ENCODE peak calls at places on chromosome 21, in seven cellular contexts. One of them, this sample, is unnamed.

GRCh38 chr21:33945652-33946270 is 30.2 kb upstream of the ATP5PO start:
- DNase-seq in fibroblast of lung: no peak
- DNase-seq in fibroblast of the aortic adventitia: no peak
- DNase-seq in WTC11: no peak
- DNase-seq in Peyer's patch: no peak
- DNase-seq in thoracic aorta: no peak
- DNase-seq in Panc1: no peak
- DNase-seq in this sample: no peak

GRCh38 chr21:39347537-39347936 is 1.4 kb downstream of the HMGN1 start:
- DNase-seq in fibroblast of lung: no peak
- DNase-seq in fibroblast of the aortic adventitia: peak; percentile 12
- DNase-seq in WTC11: no peak
- DNase-seq in Peyer's patch: no peak
- DNase-seq in thoracic aorta: no peak
- DNase-seq in Panc1: no peak
- DNase-seq in this sample: no peak

GRCh38 chr21:45447821-45448220 is 42.9 kb downstream of the COL18A1 start:
- DNase-seq in fibroblast of lung: no peak
- DNase-seq in fibroblast of the aortic adventitia: peak; percentile 14
- DNase-seq in WTC11: no peak
- DNase-seq in Peyer's patch: no peak
- DNase-seq in thoracic aorta: no peak
- DNase-seq in Panc1: no peak
- DNase-seq in this sample: no peak

GRCh38 chr21:28518620-28519019 is 474.1 kb downstream of the LTN1 start:
- DNase-seq in fibroblast of lung: no peak
- DNase-seq in fibroblast of the aortic adventitia: peak; percentile 52
- DNase-seq in WTC11: no peak
- DNase-seq in Peyer's patch: no peak
- DNase-seq in thoracic aorta: no peak
- DNase-seq in Panc1: no peak
- DNase-seq in this sample: no peak

GRCh38 chr21:34938079-34938764 is 110.9 kb downstream of the RUNX1 start:
- DNase-seq in fibroblast of lung: no peak
- DNase-seq in fibroblast of the aortic adventitia: peak; percentile 56
- DNase-seq in WTC11: no peak
- DNase-seq in Peyer's patch: no peak
- DNase-seq in thoracic aorta: no peak
- DNase-seq in Panc1: no peak
- DNase-seq in this sample: no peak

GRCh38 chr21:38520511-38520910 is 22.2 kb upstream of the ERG start:
- DNase-seq in fibroblast of lung: no peak
- DNase-seq in fibroblast of the aortic adventitia: no peak
- DNase-seq in WTC11: no peak
- DNase-seq in Peyer's patch: no peak
- DNase-seq in thoracic aorta: no peak
- DNase-seq in Panc1: no peak
- DNase-seq in this sample: no peak

GRCh38 chr21:29271927-29272333 is 26.8 kb upstream of the BACH1 start:
- DNase-seq in fibroblast of lung: peak; percentile 23
- DNase-seq in fibroblast of the aortic adventitia: no peak
- DNase-seq in WTC11: no peak
- DNase-seq in Peyer's patch: no peak
- DNase-seq in thoracic aorta: no peak
- DNase-seq in Panc1: no peak
- DNase-seq in this sample: no peak

GRCh38 chr21:27047331-27048314 is 80.7 kb upstream of the ADAMTS5 start:
- DNase-seq in fibroblast of lung: peak; percentile 86
- DNase-seq in fibroblast of the aortic adventitia: peak; percentile 73
- DNase-seq in WTC11: no peak
- DNase-seq in Peyer's patch: no peak
- DNase-seq in thoracic aorta: no peak
- DNase-seq in Panc1: no peak
- DNase-seq in this sample: no peak

GRCh38 chr21:39552856-39553255 is 59.9 kb upstream of the B3GALT5 start:
- DNase-seq in fibroblast of lung: no peak
- DNase-seq in fibroblast of the aortic adventitia: no peak
- DNase-seq in WTC11: no peak
- DNase-seq in Peyer's patch: no peak
- DNase-seq in thoracic aorta: no peak
- DNase-seq in Panc1: no peak
- DNase-seq in this sample: no peak

GRCh38 chr21:32463367-32463766 is 50.9 kb downstream of the EVA1C start:
- DNase-seq in fibroblast of lung: peak; percentile 22
- DNase-seq in fibroblast of the aortic adventitia: peak; percentile 71
- DNase-seq in WTC11: no peak
- DNase-seq in Peyer's patch: no peak
- DNase-seq in thoracic aorta: no peak
- DNase-seq in Panc1: no peak
- DNase-seq in this sample: no peak

GRCh38 chr21:35924714-35925301 is 135.5 kb downstream of the SETD4 start:
- DNase-seq in fibroblast of lung: peak; percentile 93
- DNase-seq in fibroblast of the aortic adventitia: peak; percentile 54
- DNase-seq in WTC11: no peak
- DNase-seq in Peyer's patch: no peak
- DNase-seq in thoracic aorta: no peak
- DNase-seq in Panc1: no peak
- DNase-seq in this sample: peak; percentile 67

GRCh38 chr21:40047993-40048730 is 180.9 kb downstream of the PCP4 start:
- DNase-seq in fibroblast of lung: no peak
- DNase-seq in fibroblast of the aortic adventitia: no peak
- DNase-seq in WTC11: no peak
- DNase-seq in Peyer's patch: no peak
- DNase-seq in thoracic aorta: peak; percentile 60
- DNase-seq in Panc1: no peak
- DNase-seq in this sample: no peak

GRCh38 chr21:31218830-31219608 is 125.0 kb downstream of the TIAM1 start:
- DNase-seq in fibroblast of lung: peak; percentile 73
- DNase-seq in fibroblast of the aortic adventitia: peak; percentile 87
- DNase-seq in WTC11: no peak
- DNase-seq in Peyer's patch: no peak
- DNase-seq in thoracic aorta: peak; percentile 9
- DNase-seq in Panc1: no peak
- DNase-seq in this sample: no peak

GRCh38 chr21:45615145-45615711 is 28.3 kb upstream of the PCBP3 start:
- DNase-seq in fibroblast of lung: no peak
- DNase-seq in fibroblast of the aortic adventitia: peak; percentile 33
- DNase-seq in WTC11: no peak
- DNase-seq in Peyer's patch: peak; percentile 95
- DNase-seq in thoracic aorta: no peak
- DNase-seq in Panc1: no peak
- DNase-seq in this sample: peak; percentile 48

GRCh38 chr21:38804617-38805281 is 980 bp upstream of the ETS2 start:
- DNase-seq in fibroblast of lung: peak; percentile 61
- DNase-seq in fibroblast of the aortic adventitia: peak; percentile 50
- DNase-seq in WTC11: peak; percentile 63
- DNase-seq in Peyer's patch: peak; percentile 86
- DNase-seq in thoracic aorta: no peak
- DNase-seq in Panc1: no peak
- DNase-seq in this sample: peak; percentile 58

GRCh38 chr21:44406953-44407352 is 48.4 kb upstream of the LRRC3 start:
- DNase-seq in fibroblast of lung: no peak
- DNase-seq in fibroblast of the aortic adventitia: no peak
- DNase-seq in WTC11: no peak
- DNase-seq in Peyer's patch: no peak
- DNase-seq in thoracic aorta: no peak
- DNase-seq in Panc1: no peak
- DNase-seq in this sample: no peak

GRCh38 chr21:34640858-34641257 is 25.9 kb upstream of the RCAN1 start:
- DNase-seq in fibroblast of lung: peak; percentile 54
- DNase-seq in fibroblast of the aortic adventitia: peak; percentile 88
- DNase-seq in WTC11: no peak
- DNase-seq in Peyer's patch: no peak
- DNase-seq in thoracic aorta: no peak
- DNase-seq in Panc1: no peak
- DNase-seq in this sample: no peak

GRCh38 chr21:31665397-31665796 is 5.9 kb downstream of the SOD1 start:
- DNase-seq in fibroblast of lung: no peak
- DNase-seq in fibroblast of the aortic adventitia: peak; percentile 24
- DNase-seq in WTC11: no peak
- DNase-seq in Peyer's patch: no peak
- DNase-seq in thoracic aorta: no peak
- DNase-seq in Panc1: no peak
- DNase-seq in this sample: no peak

GRCh38 chr21:15159382-15160020 is 94.7 kb upstream of the NRIP1 start:
- DNase-seq in fibroblast of lung: no peak
- DNase-seq in fibroblast of the aortic adventitia: peak; percentile 37
- DNase-seq in WTC11: no peak
- DNase-seq in Peyer's patch: no peak
- DNase-seq in thoracic aorta: no peak
- DNase-seq in Panc1: no peak
- DNase-seq in this sample: no peak

GRCh38 chr21:17903929-17904639 is 84.9 kb upstream of the C21orf91 start:
- DNase-seq in fibroblast of lung: no peak
- DNase-seq in fibroblast of the aortic adventitia: peak; percentile 37
- DNase-seq in WTC11: no peak
- DNase-seq in Peyer's patch: no peak
- DNase-seq in thoracic aorta: no peak
- DNase-seq in Panc1: no peak
- DNase-seq in this sample: no peak

GRCh38 chr21:44301093-44301492 is 1.2 kb downstream of the PFKL start:
- DNase-seq in fibroblast of lung: no peak
- DNase-seq in fibroblast of the aortic adventitia: no peak
- DNase-seq in WTC11: peak; percentile 28
- DNase-seq in Peyer's patch: no peak
- DNase-seq in thoracic aorta: no peak
- DNase-seq in Panc1: no peak
- DNase-seq in this sample: no peak

GRCh38 chr21:44958471-44959191 is 18.8 kb downstream of the SLX9 start:
- DNase-seq in fibroblast of lung: peak; percentile 90
- DNase-seq in fibroblast of the aortic adventitia: peak; percentile 66
- DNase-seq in WTC11: no peak
- DNase-seq in Peyer's patch: peak; percentile 67
- DNase-seq in thoracic aorta: peak; percentile 54
- DNase-seq in Panc1: no peak
- DNase-seq in this sample: peak; percentile 30

GRCh38 chr21:32412162-32412997 is at the start of gene EVA1C:
- DNase-seq in fibroblast of lung: peak; percentile 63
- DNase-seq in fibroblast of the aortic adventitia: peak; percentile 59
- DNase-seq in WTC11: peak; percentile 60
- DNase-seq in Peyer's patch: peak; percentile 81
- DNase-seq in thoracic aorta: no peak
- DNase-seq in Panc1: no peak
- DNase-seq in this sample: no peak

DNA sequence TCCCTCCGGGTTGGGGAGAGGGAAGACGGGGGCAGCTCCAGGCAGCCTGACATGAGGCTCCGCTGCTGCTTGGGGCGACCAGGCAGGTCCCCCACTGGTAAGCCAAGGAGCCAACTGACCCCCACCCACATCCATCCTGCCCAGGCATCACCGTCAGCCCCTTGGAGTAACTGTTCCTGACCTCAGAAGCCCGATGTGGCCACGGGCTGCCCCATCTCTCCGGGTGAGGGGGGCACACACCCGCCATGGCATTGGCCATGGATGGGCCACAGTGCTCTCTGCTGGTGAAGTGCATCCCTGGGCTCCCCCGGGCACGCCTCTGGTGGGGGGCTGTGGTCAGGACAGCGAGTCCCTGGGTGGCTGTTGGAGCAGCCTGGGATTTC is 100.0 kb downstream of the CRYAA start:
- DNase-seq in fibroblast of lung: no peak
- DNase-seq in fibroblast of the aortic adventitia: no peak
- DNase-seq in WTC11: no peak
- DNase-seq in Peyer's patch: no peak
- DNase-seq in thoracic aorta: no peak
- DNase-seq in Panc1: no peak
- DNase-seq in this sample: no peak
- TF ChIP-seq CTCF in fibroblast of lung: no peak
- TF ChIP-seq CTCF in fibroblast of the aortic adventitia: no peak
- TF ChIP-seq CTCF in WTC11: no peak
- TF ChIP-seq CTCF in Peyer's patch: no peak
- TF ChIP-seq CTCF in thoracic aorta: no peak
- TF ChIP-seq CTCF in Panc1: no peak
- TF ChIP-seq CTCF in this sample: no peak

GRCh38 chr21:36980280-36981048 is 14.0 kb upstream of the HLCS start:
- DNase-seq in fibroblast of lung: no peak
- DNase-seq in fibroblast of the aortic adventitia: peak; percentile 39
- DNase-seq in WTC11: peak; percentile 41
- DNase-seq in Peyer's patch: no peak
- DNase-seq in thoracic aorta: no peak
- DNase-seq in Panc1: no peak
- DNase-seq in this sample: no peak
- TF ChIP-seq CTCF in fibroblast of lung: no peak
- TF ChIP-seq CTCF in fibroblast of the aortic adventitia: no peak
- TF ChIP-seq CTCF in WTC11: no peak
- TF ChIP-seq CTCF in Peyer's patch: peak; percentile 15
- TF ChIP-seq CTCF in thoracic aorta: no peak
- TF ChIP-seq CTCF in Panc1: no peak
- TF ChIP-seq CTCF in this sample: no peak

GRCh38 chr21:37220433-37220980 is 46.6 kb downstream of the VPS26C start:
- DNase-seq in fibroblast of lung: peak; percentile 64
- DNase-seq in fibroblast of the aortic adventitia: peak; percentile 61
- DNase-seq in WTC11: peak; percentile 24
- DNase-seq in Peyer's patch: peak; percentile 64
- DNase-seq in thoracic aorta: no peak
- DNase-seq in Panc1: peak; percentile 13
- DNase-seq in this sample: no peak

GRCh38 chr21:37219766-37220432 is 47.2 kb downstream of the VPS26C start:
- DNase-seq in fibroblast of lung: no peak
- DNase-seq in fibroblast of the aortic adventitia: peak; percentile 6
- DNase-seq in WTC11: no peak
- DNase-seq in Peyer's patch: no peak
- DNase-seq in thoracic aorta: no peak
- DNase-seq in Panc1: no peak
- DNase-seq in this sample: no peak

GRCh38 chr21:37224861-37225260 is 42.3 kb downstream of the VPS26C start:
- DNase-seq in fibroblast of lung: no peak
- DNase-seq in fibroblast of the aortic adventitia: no peak
- DNase-seq in WTC11: no peak
- DNase-seq in Peyer's patch: no peak
- DNase-seq in thoracic aorta: no peak
- DNase-seq in Panc1: no peak
- DNase-seq in this sample: no peak

GRCh38 chr21:37223804-37224345 is 43.3 kb downstream of the VPS26C start:
- DNase-seq in fibroblast of lung: no peak
- DNase-seq in fibroblast of the aortic adventitia: no peak
- DNase-seq in WTC11: no peak
- DNase-seq in Peyer's patch: no peak
- DNase-seq in thoracic aorta: no peak
- DNase-seq in Panc1: no peak
- DNase-seq in this sample: no peak

GRCh38 chr21:37220981-37221664 is 46.0 kb downstream of the VPS26C start:
- DNase-seq in fibroblast of lung: peak; percentile 92
- DNase-seq in fibroblast of the aortic adventitia: peak; percentile 85
- DNase-seq in WTC11: peak; percentile 88
- DNase-seq in Peyer's patch: peak; percentile 99
- DNase-seq in thoracic aorta: peak; percentile 94
- DNase-seq in Panc1: peak; percentile 56
- DNase-seq in this sample: peak; percentile 96
- TF ChIP-seq CTCF in fibroblast of lung: peak; percentile 25
- TF ChIP-seq CTCF in fibroblast of the aortic adventitia: peak; percentile 57
- TF ChIP-seq CTCF in WTC11: no peak
- TF ChIP-seq CTCF in Peyer's patch: peak; percentile 19
- TF ChIP-seq CTCF in thoracic aorta: no peak
- TF ChIP-seq CTCF in Panc1: peak; percentile 51
- TF ChIP-seq CTCF in this sample: peak; percentile 67

GRCh38 chr21:42233067-42233981 is 14.4 kb downstream of the ABCG1 start:
- DNase-seq in fibroblast of lung: peak; percentile 79
- DNase-seq in fibroblast of the aortic adventitia: peak; percentile 66
- DNase-seq in WTC11: peak; percentile 24
- DNase-seq in Peyer's patch: peak; percentile 89
- DNase-seq in thoracic aorta: peak; percentile 30
- DNase-seq in Panc1: no peak
- DNase-seq in this sample: peak; percentile 90
- TF ChIP-seq CTCF in fibroblast of lung: peak; percentile 16
- TF ChIP-seq CTCF in fibroblast of the aortic adventitia: peak; percentile 41
- TF ChIP-seq CTCF in WTC11: no peak
- TF ChIP-seq CTCF in Peyer's patch: peak; percentile 45
- TF ChIP-seq CTCF in thoracic aorta: peak; percentile 36
- TF ChIP-seq CTCF in Panc1: no peak
- TF ChIP-seq CTCF in this sample: peak; percentile 58

This sample was measured in CD14-positive monocyte.